ENCODE peak calls at places on chromosomes 5 and 9, in seven cellular contexts. One of them, this sample, is unnamed.

GRCh38 chr5:171706736-171707440 is 78.7 kb upstream of the SMIM23 start:
- DNase-seq in HCT116: no peak
- DNase-seq in stomach: no peak
- DNase-seq in RPMI7951: no peak
- DNase-seq in C1 segment of cervical spinal cord: no peak
- DNase-seq in T-cell: no peak
- DNase-seq in stimulated activated CD8-positive, alpha-beta memory T cell treated with anti-CD3 and anti-CD28 coated beads, Interleukin-15, amount 100 ng/mL, for 24 hours: no peak
- DNase-seq in this sample: no peak

GRCh38 chr5:176368726-176369125 is 3.4 kb downstream of the ARL10 start:
- DNase-seq in HCT116: no peak
- DNase-seq in stomach: no peak
- DNase-seq in RPMI7951: no peak
- DNase-seq in C1 segment of cervical spinal cord: no peak
- DNase-seq in T-cell: no peak
- DNase-seq in stimulated activated CD8-positive, alpha-beta memory T cell treated with anti-CD3 and anti-CD28 coated beads, Interleukin-15, amount 100 ng/mL, for 24 hours: no peak
- DNase-seq in this sample: no peak

GRCh38 chr9:135797507-135798302 is 95.7 kb downstream of the KCNT1 start:
- DNase-seq in HCT116: peak; percentile 24
- DNase-seq in stomach: peak; percentile 31
- DNase-seq in RPMI7951: no peak
- DNase-seq in C1 segment of cervical spinal cord: no peak
- DNase-seq in T-cell: no peak
- DNase-seq in stimulated activated CD8-positive, alpha-beta memory T cell treated with anti-CD3 and anti-CD28 coated beads, Interleukin-15, amount 100 ng/mL, for 24 hours: no peak
- DNase-seq in this sample: no peak

GRCh38 chr9:73199886-73200285 is 48.2 kb downstream of the ANXA1 start:
- DNase-seq in HCT116: peak; percentile 43
- DNase-seq in stomach: no peak
- DNase-seq in RPMI7951: peak; percentile 33
- DNase-seq in C1 segment of cervical spinal cord: no peak
- DNase-seq in T-cell: no peak
- DNase-seq in stimulated activated CD8-positive, alpha-beta memory T cell treated with anti-CD3 and anti-CD28 coated beads, Interleukin-15, amount 100 ng/mL, for 24 hours: no peak
- DNase-seq in this sample: no peak

GRCh38 chr9:4769321-4770080 is 23.2 kb upstream of the RCL1 start:
- DNase-seq in HCT116: no peak
- DNase-seq in stomach: no peak
- DNase-seq in RPMI7951: peak; percentile 66
- DNase-seq in C1 segment of cervical spinal cord: no peak
- DNase-seq in T-cell: no peak
- DNase-seq in stimulated activated CD8-positive, alpha-beta memory T cell treated with anti-CD3 and anti-CD28 coated beads, Interleukin-15, amount 100 ng/mL, for 24 hours: no peak
- DNase-seq in this sample: no peak

GRCh38 chr9:133994359-133995011 is 2.4 kb upstream of the VAV2 start:
- DNase-seq in HCT116: peak; percentile 46
- DNase-seq in stomach: peak; percentile 83
- DNase-seq in RPMI7951: peak; percentile 54
- DNase-seq in C1 segment of cervical spinal cord: peak; percentile 15
- DNase-seq in T-cell: peak; percentile 48
- DNase-seq in stimulated activated CD8-positive, alpha-beta memory T cell treated with anti-CD3 and anti-CD28 coated beads, Interleukin-15, amount 100 ng/mL, for 24 hours: peak; percentile 69
- DNase-seq in this sample: peak; percentile 33

GRCh38 chr9:77432053-77432452 is 216.1 kb downstream of the GNA14 start:
- DNase-seq in HCT116: no peak
- DNase-seq in stomach: no peak
- DNase-seq in RPMI7951: no peak
- DNase-seq in C1 segment of cervical spinal cord: no peak
- DNase-seq in T-cell: no peak
- DNase-seq in stimulated activated CD8-positive, alpha-beta memory T cell treated with anti-CD3 and anti-CD28 coated beads, Interleukin-15, amount 100 ng/mL, for 24 hours: no peak
- DNase-seq in this sample: no peak

GRCh38 chr5:143650296-143650695 is 161.7 kb upstream of the HMHB1 start:
- DNase-seq in HCT116: no peak
- DNase-seq in stomach: no peak
- DNase-seq in RPMI7951: no peak
- DNase-seq in C1 segment of cervical spinal cord: no peak
- DNase-seq in T-cell: no peak
- DNase-seq in stimulated activated CD8-positive, alpha-beta memory T cell treated with anti-CD3 and anti-CD28 coated beads, Interleukin-15, amount 100 ng/mL, for 24 hours: no peak
- DNase-seq in this sample: no peak

GRCh38 chr5:90994796-90995195 is 388.3 kb downstream of the ARRDC3 start:
- DNase-seq in HCT116: no peak
- DNase-seq in stomach: no peak
- DNase-seq in RPMI7951: no peak
- DNase-seq in C1 segment of cervical spinal cord: no peak
- DNase-seq in T-cell: no peak
- DNase-seq in stimulated activated CD8-positive, alpha-beta memory T cell treated with anti-CD3 and anti-CD28 coated beads, Interleukin-15, amount 100 ng/mL, for 24 hours: no peak
- DNase-seq in this sample: no peak

GRCh38 chr9:130897105-130897751 is 616 bp upstream of the QRFP start:
- DNase-seq in HCT116: no peak
- DNase-seq in stomach: no peak
- DNase-seq in RPMI7951: no peak
- DNase-seq in C1 segment of cervical spinal cord: no peak
- DNase-seq in T-cell: no peak
- DNase-seq in stimulated activated CD8-positive, alpha-beta memory T cell treated with anti-CD3 and anti-CD28 coated beads, Interleukin-15, amount 100 ng/mL, for 24 hours: no peak
- DNase-seq in this sample: no peak

This sample was measured in occipital lobe.